ENCODE peak calls at places on chromosomes 13 and 19, in seven cellular contexts. K is IMR-90, M is left ventricle myocardium inferior, Z is pancreas, O is substantia nigra, S is adrenal gland, G is coronary artery. B is an unnamed sample.

GRCh38 chr19:13629687-13630357 is 123.5 kb upstream of the CACNA1A start:
- DNase-seq in K (peak), M (no peak), Z (no peak), O (no peak), S (no peak), G (no peak), B (no peak)

GRCh38 chr13:102922184-102922583 is 76.4 kb downstream of the ERCC5 start:
- DNase-seq in K (no peak), M (no peak), Z (no peak), O (no peak), S (no peak), G (no peak), B (no peak)

GRCh38 chr19:48681127-48681470 is 8.3 kb upstream of the NTN5 start:
- DNase-seq in K (peak), M (no peak), Z (no peak), O (no peak), S (no peak), G (no peak), B (peak)

GRCh38 chr13:40402931-40403412 is 263.5 kb downstream of the FOXO1 start:
- DNase-seq in K (peak), M (no peak), Z (no peak), O (no peak), S (peak), G (no peak), B (no peak)

GRCh38 chr19:366951-367350 is 22.4 kb upstream of the MIER2 start:
- DNase-seq in K (no peak), M (no peak), Z (no peak), O (no peak), S (no peak), G (peak), B (no peak)

GRCh38 chr19:19106061-19106551 is 32.2 kb downstream of the TMEM161A start:
- DNase-seq in K (no peak), M (no peak), Z (no peak), O (no peak), S (no peak), G (peak), B (no peak)

GRCh38 chr13:50460366-50460765 is 383.1 kb downstream of the DLEU7 start:
- DNase-seq in K (no peak), M (no peak), Z (no peak), O (no peak), S (no peak), G (no peak), B (no peak)

GRCh38 chr19:36771275-36772231 is 1.1 kb downstream of the ZNF850 start:
- DNase-seq in K (peak), M (peak), Z (peak), O (peak), S (peak), G (peak), B (peak)

GRCh38 chr19:38441660-38442348 is 8.3 kb downstream of the RYR1 start:
- DNase-seq in K (no peak), M (no peak), Z (no peak), O (no peak), S (no peak), G (no peak), B (no peak)

GRCh38 chr13:106917673-106918652 is 350.0 kb upstream of the ARGLU1 start:
- DNase-seq in K (peak), M (peak), Z (peak), O (peak), S (peak), G (peak), B (peak)

GRCh38 chr13:106919093-106919492 is 351.2 kb upstream of the ARGLU1 start:
- DNase-seq in K (no peak), M (no peak), Z (no peak), O (no peak), S (no peak), G (no peak), B (no peak)

GRCh38 chr13:106917024-106917491 is 349.1 kb upstream of the ARGLU1 start:
- DNase-seq in K (no peak), M (peak), Z (no peak), O (no peak), S (no peak), G (no peak), B (no peak)

GRCh38 chr13:106922384-106922783 is 354.4 kb upstream of the ARGLU1 start:
- DNase-seq in K (no peak), M (no peak), Z (no peak), O (no peak), S (no peak), G (no peak), B (no peak)

GRCh38 chr13:106919638-106920037 is 351.7 kb upstream of the ARGLU1 start:
- DNase-seq in K (no peak), M (peak), Z (no peak), O (no peak), S (peak), G (peak), B (no peak)
- H3K27ac ChIP-seq in K (no peak), M (peak), Z (no peak), O (no peak), S (no peak), G (peak), B (no peak)

GRCh38 chr19:45082170-45082569 is 3.1 kb downstream of the GEMIN7 start:
- DNase-seq in K (no peak), M (no peak), Z (no peak), O (no peak), S (no peak), G (no peak), B (no peak)

GRCh38 chr19:45078390-45079062 is 534 bp upstream of the GEMIN7 start:
- DNase-seq in K (no peak), M (no peak), Z (no peak), O (no peak), S (no peak), G (no peak), B (no peak)

GRCh38 chr19:45076851-45077730 is 813 bp upstream of the ZNF296 start:
- DNase-seq in K (no peak), M (no peak), Z (no peak), O (no peak), S (no peak), G (no peak), B (no peak)

GRCh38 chr19:45079063-45079910 is at the start of gene GEMIN7:
- DNase-seq in K (peak), M (peak), Z (peak), O (peak), S (peak), G (no peak), B (peak)

DNA sequence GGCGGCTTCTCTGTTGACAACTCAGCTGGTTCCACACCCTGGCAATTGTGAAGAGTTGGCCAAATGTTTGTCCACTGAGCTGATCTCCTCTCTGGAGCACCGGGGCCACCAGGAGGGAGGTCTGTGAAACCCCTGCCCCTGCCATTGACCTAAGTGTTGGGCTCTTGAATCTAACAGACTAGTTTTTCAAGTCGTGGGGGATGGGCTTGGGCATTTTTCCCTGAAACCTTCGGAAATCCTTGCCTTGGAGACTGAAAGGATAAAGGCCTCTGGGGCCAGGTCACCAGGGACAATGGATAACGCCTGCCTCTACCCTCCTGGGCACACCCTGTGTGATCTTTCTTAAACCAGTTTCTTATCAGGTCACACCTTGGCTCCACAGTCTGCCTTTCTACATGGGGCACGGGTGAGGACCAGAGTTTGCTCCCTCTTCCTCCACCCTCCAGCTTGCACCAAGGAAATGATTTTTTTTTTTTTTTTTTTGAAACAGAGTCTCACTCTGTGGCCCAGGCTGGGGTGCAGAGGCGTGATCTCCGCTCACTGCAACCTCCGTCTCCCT is 930 bp downstream of the GEMIN7 start:
- DNase-seq in K (no peak), M (no peak), Z (no peak), O (no peak), S (no peak), G (no peak), B (no peak)
- H3K27ac ChIP-seq in K (peak), M (no peak), Z (no peak), O (no peak), S (no peak), G (no peak), B (no peak)

GRCh38 chr13:44157614-44158013 is 216.0 kb upstream of the SERP2 start:
- DNase-seq in K (no peak), M (no peak), Z (no peak), O (no peak), S (no peak), G (no peak), B (no peak)
- H3K27ac ChIP-seq in K (no peak), M (no peak), Z (no peak), O (no peak), S (no peak), G (peak), B (no peak)

GRCh38 chr13:27022571-27023311 is 148.9 kb downstream of the USP12 start:
- DNase-seq in K (peak), M (no peak), Z (no peak), O (no peak), S (peak), G (peak), B (no peak)
- H3K27ac ChIP-seq in K (peak), M (no peak), Z (no peak), O (peak), S (no peak), G (no peak), B (no peak)

GRCh38 chr19:2041686-2042484 is 9.2 kb downstream of the MKNK2 start:
- DNase-seq in K (peak), M (peak), Z (peak), O (peak), S (peak), G (peak), B (peak)

GRCh38 chr19:2043269-2043641 is 7.8 kb downstream of the MKNK2 start:
- DNase-seq in K (no peak), M (no peak), Z (peak), O (no peak), S (peak), G (no peak), B (no peak)

GRCh38 chr19:2041436-2041685 is 9.7 kb downstream of the MKNK2 start:
- DNase-seq in K (no peak), M (no peak), Z (no peak), O (no peak), S (peak), G (no peak), B (no peak)

GRCh38 chr19:2043864-2044708 is 7.0 kb downstream of the MKNK2 start:
- DNase-seq in K (no peak), M (no peak), Z (peak), O (no peak), S (peak), G (no peak), B (no peak)

GRCh38 chr19:2042485-2043268 is 8.4 kb downstream of the MKNK2 start:
- DNase-seq in K (no peak), M (no peak), Z (peak), O (peak), S (peak), G (no peak), B (no peak)
- H3K27ac ChIP-seq in K (peak), M (peak), Z (peak), O (peak), S (peak), G (peak), B (peak)

GRCh38 chr13:110404321-110404720 is 97.2 kb downstream of the COL4A2 start:
- DNase-seq in K (no peak), M (no peak), Z (no peak), O (no peak), S (no peak), G (peak), B (no peak)
- H3K27ac ChIP-seq in K (peak), M (peak), Z (no peak), O (no peak), S (no peak), G (peak), B (no peak)

GRCh38 chr13:33746867-33747266 is 71.1 kb upstream of the RFC3 start:
- DNase-seq in K (no peak), M (no peak), Z (no peak), O (no peak), S (no peak), G (no peak), B (no peak)
- H3K27ac ChIP-seq in K (no peak), M (no peak), Z (no peak), O (no peak), S (no peak), G (no peak), B (no peak)

GRCh38 chr19:46729696-46730095 is 12.8 kb upstream of the PRKD2 start:
- DNase-seq in K (no peak), M (no peak), Z (no peak), O (no peak), S (no peak), G (no peak), B (no peak)
- H3K27ac ChIP-seq in K (no peak), M (no peak), Z (no peak), O (no peak), S (no peak), G (no peak), B (no peak)

B was measured in testis.